ENCODE peak calls at places on chromosome 4, in seven cellular contexts. One of them, this sample, is unnamed.

GRCh38 chr4:3484057-3484973 is 21.2 kb downstream of the DOK7 start:
- DNase-seq in colonic mucosa: peak
- DNase-seq in testis: no peak
- DNase-seq in AG10803: no peak
- DNase-seq in psoas muscle: peak
- DNase-seq in uterus: no peak
- DNase-seq in prostate gland: peak
- DNase-seq in this sample: no peak

GRCh38 chr4:65416875-65417274 is 253.4 kb downstream of the EPHA5 start:
- DNase-seq in AG10803: no peak
- DNase-seq in colonic mucosa: peak
- DNase-seq in psoas muscle: no peak
- DNase-seq in prostate gland: no peak
- DNase-seq in testis: no peak
- DNase-seq in uterus: no peak
- DNase-seq in this sample: peak

GRCh38 chr4:95591278-95591677 is 42.5 kb upstream of the UNC5C start:
- DNase-seq in colonic mucosa: no peak
- DNase-seq in AG10803: no peak
- DNase-seq in prostate gland: no peak
- DNase-seq in psoas muscle: no peak
- DNase-seq in uterus: no peak
- DNase-seq in testis: no peak
- DNase-seq in this sample: no peak

GRCh38 chr4:128427832-128428366 is 140.3 kb upstream of the PGRMC2 start:
- DNase-seq in AG10803: peak
- DNase-seq in psoas muscle: no peak
- DNase-seq in colonic mucosa: peak
- DNase-seq in prostate gland: peak
- DNase-seq in testis: peak
- DNase-seq in uterus: no peak
- DNase-seq in this sample: peak

GRCh38 chr4:184344899-184345572 is 127.4 kb upstream of the ENPP6 start:
- DNase-seq in psoas muscle: peak
- DNase-seq in colonic mucosa: no peak
- DNase-seq in AG10803: no peak
- DNase-seq in prostate gland: no peak
- DNase-seq in testis: no peak
- DNase-seq in uterus: no peak
- DNase-seq in this sample: no peak

GRCh38 chr4:74504212-74504611 is 59.3 kb downstream of the AREG start:
- DNase-seq in uterus: no peak
- DNase-seq in colonic mucosa: no peak
- DNase-seq in testis: no peak
- DNase-seq in prostate gland: no peak
- DNase-seq in AG10803: no peak
- DNase-seq in psoas muscle: no peak
- DNase-seq in this sample: peak

GRCh38 chr4:151728679-151729078 is 32.1 kb downstream of the GATB start:
- DNase-seq in testis: no peak
- DNase-seq in AG10803: no peak
- DNase-seq in prostate gland: no peak
- DNase-seq in colonic mucosa: no peak
- DNase-seq in psoas muscle: no peak
- DNase-seq in uterus: no peak
- DNase-seq in this sample: no peak

GRCh38 chr4:13329963-13330362 is 154.2 kb downstream of the RAB28 start:
- DNase-seq in testis: no peak
- DNase-seq in psoas muscle: no peak
- DNase-seq in AG10803: peak
- DNase-seq in colonic mucosa: no peak
- DNase-seq in prostate gland: no peak
- DNase-seq in uterus: no peak
- DNase-seq in this sample: peak

GRCh38 chr4:113637363-113637762 is 124.2 kb downstream of the CAMK2D start:
- DNase-seq in testis: no peak
- DNase-seq in psoas muscle: no peak
- DNase-seq in uterus: no peak
- DNase-seq in colonic mucosa: no peak
- DNase-seq in AG10803: peak
- DNase-seq in prostate gland: no peak
- DNase-seq in this sample: peak

GRCh38 chr4:108372678-108373077 is 203.9 kb upstream of the LEF1 start:
- DNase-seq in prostate gland: no peak
- DNase-seq in psoas muscle: no peak
- DNase-seq in AG10803: no peak
- DNase-seq in testis: no peak
- DNase-seq in colonic mucosa: no peak
- DNase-seq in uterus: no peak
- DNase-seq in this sample: no peak

GRCh38 chr4:17670423-17670822 is 56.0 kb downstream of the MED28 start:
- DNase-seq in psoas muscle: no peak
- DNase-seq in prostate gland: no peak
- DNase-seq in uterus: no peak
- DNase-seq in AG10803: no peak
- DNase-seq in colonic mucosa: no peak
- DNase-seq in testis: no peak
- DNase-seq in this sample: no peak

GRCh38 chr4:112029642-112030235 is 115.5 kb upstream of the FAM241A start:
- DNase-seq in testis: no peak
- DNase-seq in prostate gland: no peak
- DNase-seq in psoas muscle: no peak
- DNase-seq in uterus: no peak
- DNase-seq in colonic mucosa: no peak
- DNase-seq in AG10803: peak
- DNase-seq in this sample: no peak

GRCh38 chr4:85866508-85866907 is 391.6 kb downstream of the ARHGAP24 start:
- DNase-seq in AG10803: peak
- DNase-seq in psoas muscle: no peak
- DNase-seq in testis: no peak
- DNase-seq in prostate gland: no peak
- DNase-seq in uterus: no peak
- DNase-seq in colonic mucosa: no peak
- DNase-seq in this sample: peak

GRCh38 chr4:52824603-52825310 is 37.4 kb upstream of the RASL11B start:
- DNase-seq in colonic mucosa: no peak
- DNase-seq in uterus: no peak
- DNase-seq in psoas muscle: no peak
- DNase-seq in AG10803: peak
- DNase-seq in prostate gland: no peak
- DNase-seq in testis: no peak
- DNase-seq in this sample: peak

GRCh38 chr4:16636911-16637630 is 261.4 kb downstream of the LDB2 start:
- DNase-seq in psoas muscle: no peak
- DNase-seq in colonic mucosa: no peak
- DNase-seq in AG10803: peak
- DNase-seq in uterus: no peak
- DNase-seq in testis: no peak
- DNase-seq in prostate gland: no peak
- DNase-seq in this sample: no peak

GRCh38 chr4:112521123-112522116 is 5.4 kb upstream of the NEUROG2 start:
- DNase-seq in uterus: no peak
- DNase-seq in psoas muscle: no peak
- DNase-seq in AG10803: no peak
- DNase-seq in prostate gland: no peak
- DNase-seq in colonic mucosa: no peak
- DNase-seq in testis: no peak
- DNase-seq in this sample: no peak

GRCh38 chr4:155608231-155608885 is 58.3 kb upstream of the GUCY1A1 start:
- DNase-seq in psoas muscle: no peak
- DNase-seq in prostate gland: no peak
- DNase-seq in testis: no peak
- DNase-seq in AG10803: peak
- DNase-seq in colonic mucosa: no peak
- DNase-seq in uterus: no peak
- DNase-seq in this sample: peak

GRCh38 chr4:155614111-155614762 is 52.4 kb upstream of the GUCY1A1 start:
- DNase-seq in testis: no peak
- DNase-seq in prostate gland: no peak
- DNase-seq in AG10803: no peak
- DNase-seq in uterus: no peak
- DNase-seq in colonic mucosa: no peak
- DNase-seq in psoas muscle: no peak
- DNase-seq in this sample: peak

GRCh38 chr4:155612074-155612473 is 54.6 kb upstream of the GUCY1A1 start:
- DNase-seq in psoas muscle: no peak
- DNase-seq in AG10803: no peak
- DNase-seq in uterus: no peak
- DNase-seq in prostate gland: no peak
- DNase-seq in testis: no peak
- DNase-seq in colonic mucosa: no peak
- DNase-seq in this sample: no peak

GRCh38 chr4:155609455-155610059 is 57.1 kb upstream of the GUCY1A1 start:
- DNase-seq in testis: no peak
- DNase-seq in uterus: no peak
- DNase-seq in prostate gland: no peak
- DNase-seq in psoas muscle: no peak
- DNase-seq in colonic mucosa: no peak
- DNase-seq in AG10803: peak
- DNase-seq in this sample: no peak

GRCh38 chr4:155610143-155610542 is 56.5 kb upstream of the GUCY1A1 start:
- DNase-seq in AG10803: no peak
- DNase-seq in uterus: no peak
- DNase-seq in colonic mucosa: no peak
- DNase-seq in testis: no peak
- DNase-seq in prostate gland: no peak
- DNase-seq in psoas muscle: no peak
- DNase-seq in this sample: no peak
- TF ChIP-seq CTCF in AG10803: no peak
- TF ChIP-seq CTCF in uterus: no peak
- TF ChIP-seq CTCF in colonic mucosa: no peak
- TF ChIP-seq CTCF in testis: no peak
- TF ChIP-seq CTCF in prostate gland: no peak
- TF ChIP-seq CTCF in psoas muscle: no peak
- TF ChIP-seq CTCF in this sample: no peak

GRCh38 chr4:67019670-67020069 is 525.6 kb downstream of the CENPC start:
- DNase-seq in colonic mucosa: no peak
- DNase-seq in uterus: no peak
- DNase-seq in psoas muscle: no peak
- DNase-seq in prostate gland: no peak
- DNase-seq in AG10803: no peak
- DNase-seq in testis: no peak
- DNase-seq in this sample: peak
- H3K4me3 ChIP-seq in colonic mucosa: no peak
- H3K4me3 ChIP-seq in uterus: no peak
- H3K4me3 ChIP-seq in psoas muscle: no peak
- H3K4me3 ChIP-seq in prostate gland: no peak
- H3K4me3 ChIP-seq in AG10803: no peak
- H3K4me3 ChIP-seq in testis: no peak
- H3K4me3 ChIP-seq in this sample: no peak

GRCh38 chr4:122619583-122619982 is 1.3 kb downstream of the IL21 start:
- DNase-seq in colonic mucosa: no peak
- DNase-seq in psoas muscle: no peak
- DNase-seq in AG10803: no peak
- DNase-seq in testis: no peak
- DNase-seq in uterus: no peak
- DNase-seq in prostate gland: no peak
- DNase-seq in this sample: no peak

GRCh38 chr4:122616910-122617596 is 3.8 kb downstream of the IL21 start:
- DNase-seq in prostate gland: no peak
- DNase-seq in AG10803: no peak
- DNase-seq in psoas muscle: no peak
- DNase-seq in colonic mucosa: no peak
- DNase-seq in testis: no peak
- DNase-seq in uterus: no peak
- DNase-seq in this sample: no peak

GRCh38 chr4:122621010-122621616 is at the start of gene IL21:
- DNase-seq in psoas muscle: no peak
- DNase-seq in AG10803: no peak
- DNase-seq in testis: no peak
- DNase-seq in uterus: no peak
- DNase-seq in prostate gland: no peak
- DNase-seq in colonic mucosa: no peak
- DNase-seq in this sample: no peak

GRCh38 chr4:122614621-122615020 is 6.2 kb downstream of the IL21 start:
- DNase-seq in AG10803: no peak
- DNase-seq in prostate gland: no peak
- DNase-seq in colonic mucosa: no peak
- DNase-seq in psoas muscle: no peak
- DNase-seq in uterus: no peak
- DNase-seq in testis: no peak
- DNase-seq in this sample: no peak

DNA sequence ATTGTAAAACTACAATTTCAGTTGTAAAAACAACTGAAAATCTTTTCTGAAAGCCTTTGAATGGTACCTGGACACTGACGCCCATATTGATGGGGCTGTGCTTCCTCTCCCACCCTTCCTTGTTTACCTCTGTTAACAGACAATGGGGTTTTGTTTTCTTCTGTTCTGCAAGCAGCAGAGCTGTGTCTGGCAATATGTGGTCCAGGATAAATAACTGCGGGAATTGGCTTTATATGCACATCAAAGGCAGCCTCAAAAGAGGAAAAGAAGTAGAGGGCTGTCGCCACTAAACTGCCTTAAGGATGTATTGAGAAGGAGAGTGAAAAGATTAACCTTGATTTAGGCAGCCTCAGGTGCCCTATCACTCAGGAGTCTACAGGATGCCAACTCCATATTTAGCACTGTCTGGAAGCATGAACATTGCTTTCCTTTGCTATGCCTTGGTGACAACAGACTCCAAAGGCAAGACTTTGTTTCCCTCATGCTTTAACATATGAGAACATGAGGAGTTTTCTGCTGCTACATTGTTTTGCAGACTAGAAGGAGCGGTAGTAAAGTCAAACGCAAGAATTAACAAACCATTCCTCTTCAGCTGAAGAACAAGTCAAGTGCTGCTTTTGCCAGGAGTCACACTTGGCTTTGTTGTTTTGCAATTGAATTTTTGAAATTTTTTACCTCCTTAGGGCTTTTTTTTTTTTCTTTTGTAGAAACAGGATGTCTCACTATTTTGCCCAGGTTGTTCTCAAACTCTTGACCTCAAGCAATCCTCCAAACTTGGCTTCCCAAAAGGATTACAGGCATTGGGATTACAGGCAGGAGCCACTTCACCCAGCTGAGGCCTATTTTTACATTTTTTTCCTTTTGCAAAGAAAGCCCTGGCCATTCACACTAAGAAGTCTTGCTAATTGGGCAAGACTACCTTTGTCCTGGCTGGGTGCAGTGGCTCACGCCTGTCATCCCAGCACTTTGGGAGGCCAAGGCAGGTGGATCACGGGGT is 3.0 kb downstream of the IL21 start:
- DNase-seq in colonic mucosa: no peak
- DNase-seq in psoas muscle: no peak
- DNase-seq in uterus: no peak
- DNase-seq in testis: no peak
- DNase-seq in AG10803: peak
- DNase-seq in prostate gland: no peak
- DNase-seq in this sample: peak
- TF ChIP-seq CTCF in colonic mucosa: no peak
- TF ChIP-seq CTCF in psoas muscle: no peak
- TF ChIP-seq CTCF in uterus: no peak
- TF ChIP-seq CTCF in testis: no peak
- TF ChIP-seq CTCF in AG10803: no peak
- TF ChIP-seq CTCF in prostate gland: no peak
- TF ChIP-seq CTCF in this sample: no peak

DNA sequence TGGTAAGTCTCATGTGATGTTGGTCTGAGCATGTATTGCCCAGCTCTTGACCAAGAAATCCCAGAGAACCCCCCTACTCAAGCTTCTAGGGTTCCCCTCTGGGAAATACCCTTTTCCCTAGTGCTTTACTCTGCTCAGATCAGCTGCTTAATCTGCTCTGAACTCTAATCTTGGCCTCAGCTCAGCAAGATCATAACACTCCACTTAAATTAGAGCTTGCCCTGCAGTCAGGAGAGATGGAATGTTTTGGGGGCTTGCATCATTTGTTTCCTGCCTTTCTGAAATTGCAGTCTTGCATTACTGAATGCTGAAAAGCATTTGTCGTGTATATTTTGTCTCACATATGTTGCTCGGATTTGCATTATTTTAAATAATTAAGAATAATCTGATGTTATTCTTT is 1153.6 kb downstream of the FSTL5 start:
- DNase-seq in AG10803: no peak
- DNase-seq in colonic mucosa: no peak
- DNase-seq in prostate gland: no peak
- DNase-seq in psoas muscle: no peak
- DNase-seq in uterus: no peak
- DNase-seq in testis: no peak
- DNase-seq in this sample: no peak
- H3K4me3 ChIP-seq in AG10803: no peak
- H3K4me3 ChIP-seq in colonic mucosa: no peak
- H3K4me3 ChIP-seq in prostate gland: no peak
- H3K4me3 ChIP-seq in psoas muscle: no peak
- H3K4me3 ChIP-seq in uterus: no peak
- H3K4me3 ChIP-seq in testis: no peak
- H3K4me3 ChIP-seq in this sample: no peak